ENCODE peak calls at places on chromosomes 2 and 18, in ten cellular contexts. T, X, R, I, C, M, Q, D, S and U are unnamed samples.

GRCh38 chr2:107635883-107636282 is 190.8 kb upstream of the RGPD4 start:
- DNase-seq in T (no peak), X (no peak), R (no peak), I (no peak), C (no peak), M (no peak), Q (no peak), D (no peak), S (no peak), U (peak)

GRCh38 chr2:84757648-84758047 is 123.2 kb downstream of the TRABD2A start:
- DNase-seq in T (no peak), X (no peak), R (no peak), I (no peak), C (no peak), M (no peak), Q (no peak), D (no peak), S (no peak), U (no peak)

GRCh38 chr2:152098033-152098797 is 629 bp downstream of the CACNB4 start:
- DNase-seq in T (no peak), X (peak), R (peak), I (no peak), C (no peak), M (peak), Q (no peak), D (no peak), S (no peak), U (no peak)

GRCh38 chr2:20595439-20596192 is 55.3 kb downstream of the HS1BP3 start:
- DNase-seq in T (peak), X (peak), R (no peak), I (no peak), C (no peak), M (no peak), Q (no peak), D (no peak), S (peak), U (peak)

GRCh38 chr2:167844714-167845530 is 402.5 kb downstream of the STK39 start:
- DNase-seq in T (no peak), X (no peak), R (peak), I (peak), C (peak), M (no peak), Q (no peak), D (no peak), S (no peak), U (no peak)

GRCh38 chr2:24576617-24577016 is 85.6 kb downstream of the NCOA1 start:
- DNase-seq in T (no peak), X (no peak), R (no peak), I (no peak), C (no peak), M (no peak), Q (no peak), D (no peak), S (no peak), U (peak)

GRCh38 chr18:68714356-68714706 is 577 bp downstream of the TMX3 start:
- DNase-seq in T (no peak), X (no peak), R (no peak), I (no peak), C (no peak), M (peak), Q (no peak), D (no peak), S (no peak), U (peak)

GRCh38 chr2:6922201-6922656 is 5.0 kb downstream of the RNF144A start:
- DNase-seq in T (no peak), X (no peak), R (peak), I (no peak), C (no peak), M (no peak), Q (no peak), D (no peak), S (no peak), U (no peak)

GRCh38 chr2:224359569-224359968 is 42.3 kb downstream of the FAM124B start:
- DNase-seq in T (no peak), X (no peak), R (peak), I (no peak), C (no peak), M (peak), Q (no peak), D (no peak), S (no peak), U (no peak)

GRCh38 chr18:58831610-58832009 is 33.1 kb upstream of the ZNF532 start:
- DNase-seq in T (no peak), X (no peak), R (no peak), I (no peak), C (no peak), M (no peak), Q (peak), D (no peak), S (no peak), U (peak)

GRCh38 chr2:9767656-9768281 is 75.5 kb upstream of the TAF1B start:
- DNase-seq in T (no peak), X (no peak), R (no peak), I (no peak), C (no peak), M (no peak), Q (no peak), D (no peak), S (no peak), U (no peak)

GRCh38 chr18:54303408-54303807 is 34.1 kb downstream of the POLI start:
- DNase-seq in T (no peak), X (no peak), R (no peak), I (no peak), C (no peak), M (no peak), Q (no peak), D (no peak), S (no peak), U (no peak)

GRCh38 chr2:224970311-224970710 is 72.0 kb downstream of the DOCK10 start:
- DNase-seq in T (no peak), X (no peak), R (no peak), I (no peak), C (no peak), M (no peak), Q (no peak), D (no peak), S (no peak), U (no peak)

GRCh38 chr2:207160115-207160514 is 5.6 kb downstream of the KLF7 start:
- DNase-seq in T (no peak), X (no peak), R (no peak), I (no peak), C (no peak), M (peak), Q (no peak), D (no peak), S (no peak), U (peak)

GRCh38 chr2:9774266-9774665 is 69.0 kb upstream of the TAF1B start:
- DNase-seq in T (no peak), X (no peak), R (no peak), I (no peak), C (no peak), M (no peak), Q (no peak), D (no peak), S (no peak), U (no peak)

GRCh38 chr2:64866797-64867196 is 122.4 kb upstream of the SLC1A4 start:
- DNase-seq in T (peak), X (no peak), R (peak), I (no peak), C (no peak), M (no peak), Q (peak), D (peak), S (no peak), U (peak)

GRCh38 chr2:120441744-120442471 is 96.0 kb downstream of the INHBB start:
- DNase-seq in T (peak), X (no peak), R (no peak), I (no peak), C (no peak), M (peak), Q (no peak), D (peak), S (no peak), U (no peak)

GRCh38 chr18:57150828-57151227 is 3.9 kb downstream of the BOD1L2 start:
- DNase-seq in T (no peak), X (no peak), R (no peak), I (no peak), C (peak), M (peak), Q (no peak), D (no peak), S (no peak), U (no peak)

GRCh38 chr2:40760071-40760666 is 308.3 kb upstream of the SLC8A1 start:
- DNase-seq in T (no peak), X (no peak), R (peak), I (peak), C (peak), M (peak), Q (no peak), D (no peak), S (no peak), U (peak)

GRCh38 chr18:58497845-58498244 is 131.0 kb downstream of the ALPK2 start:
- DNase-seq in T (no peak), X (no peak), R (no peak), I (no peak), C (no peak), M (no peak), Q (no peak), D (no peak), S (no peak), U (no peak)

GRCh38 chr2:225100269-225100668 is 58.0 kb upstream of the DOCK10 start:
- DNase-seq in T (no peak), X (no peak), R (peak), I (no peak), C (no peak), M (peak), Q (peak), D (no peak), S (no peak), U (peak)

GRCh38 chr2:129092871-129093385 is 774.3 kb upstream of the HS6ST1 start:
- DNase-seq in T (no peak), X (no peak), R (peak), I (no peak), C (peak), M (no peak), Q (no peak), D (no peak), S (no peak), U (no peak)

GRCh38 chr2:189129971-189130370 is 49.6 kb downstream of the COL5A2 start:
- DNase-seq in T (no peak), X (no peak), R (no peak), I (no peak), C (no peak), M (no peak), Q (peak), D (no peak), S (no peak), U (peak)

GRCh38 chr18:45651269-45651668 is 36.0 kb downstream of the SLC14A2 start:
- DNase-seq in T (no peak), X (no peak), R (no peak), I (no peak), C (no peak), M (no peak), Q (no peak), D (no peak), S (no peak), U (no peak)

GRCh38 chr2:168196764-168197180 is 50.6 kb downstream of the STK39 start:
- DNase-seq in T (no peak), X (no peak), R (no peak), I (no peak), C (no peak), M (no peak), Q (no peak), D (no peak), S (no peak), U (no peak)

GRCh38 chr2:85132392-85132791 is 800 bp upstream of the TCF7L1 start:
- DNase-seq in T (no peak), X (no peak), R (peak), I (no peak), C (no peak), M (no peak), Q (no peak), D (no peak), S (no peak), U (no peak)

GRCh38 chr2:2127474-2127873 is 203.6 kb downstream of the MYT1L start:
- DNase-seq in T (no peak), X (no peak), R (no peak), I (no peak), C (no peak), M (no peak), Q (no peak), D (no peak), S (no peak), U (no peak)